ENCODE peak calls at places on chromosome 14, in five cellular contexts. L, W, U, P and G are unnamed samples.

GRCh38 chr14:105116451-105117256 is 51.4 kb upstream of the GPR132 start:
- DNase-seq in U (no peak), P (no peak), W (no peak), L (no peak), G (no peak)

GRCh38 chr14:90017371-90017770 is 44.4 kb upstream of the KCNK13 start:
- DNase-seq in L (no peak), U (no peak), W (no peak), P (no peak), G (no peak)

GRCh38 chr14:48417715-48418500 is 742.5 kb upstream of the MDGA2 start:
- DNase-seq in W (no peak), P (no peak), U (no peak), L (no peak), G (no peak)

GRCh38 chr14:66920196-66920595 is 269.0 kb upstream of the GARIN2 start:
- DNase-seq in L (no peak), U (no peak), W (no peak), P (no peak), G (no peak)

GRCh38 chr14:95901014-95901413 is 24.4 kb downstream of the TUNAR start:
- DNase-seq in P (no peak), L (no peak), U (no peak), W (no peak), G (no peak)

GRCh38 chr14:51386983-51387730 is 147.1 kb downstream of the TMX1 start:
- DNase-seq in L (no peak), P (no peak), W (no peak), U (no peak), G (no peak)

GRCh38 chr14:58353516-58354299 is 42.0 kb upstream of the TOMM20L start:
- DNase-seq in W (no peak), P (peak), U (no peak), L (no peak), G (no peak)

GRCh38 chr14:92339426-92339825 is 16.5 kb downstream of the SLC24A4 start:
- DNase-seq in P (no peak), U (no peak), W (no peak), L (no peak), G (no peak)

GRCh38 chr14:60647837-60648168 is 1.5 kb downstream of the SIX1 start:
- DNase-seq in P (no peak), U (peak), W (no peak), L (no peak), G (no peak)

GRCh38 chr14:48723841-48724495 is 862.2 kb downstream of the RPS29 start:
- DNase-seq in P (peak), L (no peak), W (no peak), U (no peak), G (no peak)

GRCh38 chr14:91140672-91141071 is 26.8 kb downstream of the DGLUCY start:
- DNase-seq in P (peak), W (no peak), L (peak), U (peak), G (no peak)

GRCh38 chr14:103230021-103230420 is 104.0 kb upstream of the EIF5 start:
- DNase-seq in L (no peak), W (no peak), P (no peak), U (no peak), G (no peak)

GRCh38 chr14:22614240-22614799 is 16.2 kb downstream of the ABHD4 start:
- DNase-seq in L (peak), U (peak), P (peak), W (no peak), G (no peak)

GRCh38 chr14:44589180-44589579 is 82.1 kb upstream of the FSCB start:
- DNase-seq in U (peak), L (no peak), P (peak), W (no peak), G (no peak)

GRCh38 chr14:22515961-22516360 is 73.1 kb downstream of the DAD1 start:
- DNase-seq in L (no peak), U (no peak), P (no peak), W (no peak), G (no peak)

GRCh38 chr14:77181124-77181602 is 435 bp upstream of the TMEM63C start:
- DNase-seq in L (no peak), U (no peak), W (no peak), P (no peak), G (no peak)

GRCh38 chr14:23518716-23519115 is 32.8 kb downstream of the ZFHX2 start:
- DNase-seq in W (no peak), U (no peak), L (no peak), P (no peak), G (no peak)

GRCh38 chr14:22319526-22320352 is 269.3 kb downstream of the DAD1 start:
- DNase-seq in U (peak), P (peak), L (peak), W (peak), G (no peak)

GRCh38 chr14:104925214-104925899 is 678 bp downstream of the PLD4 start:
- DNase-seq in L (no peak), P (no peak), W (no peak), U (no peak), G (no peak)

GRCh38 chr14:65002586-65003210 is 16.0 kb downstream of the FNTB start:
- DNase-seq in U (no peak), L (no peak), W (no peak), P (no peak), G (no peak)

GRCh38 chr14:30450620-30451019 is 108.3 kb upstream of the G2E3 start:
- DNase-seq in P (no peak), W (no peak), L (no peak), U (peak), G (no peak)

GRCh38 chr14:71749613-71750238 is 182.5 kb upstream of the RGS6 start:
- DNase-seq in P (no peak), W (no peak), U (no peak), L (no peak), G (no peak)

GRCh38 chr14:76050797-76051392 is 65.3 kb downstream of the IFT43 start:
- DNase-seq in U (peak), P (peak), W (peak), L (peak), G (peak)

GRCh38 chr14:55136868-55137785 is 8.1 kb downstream of the LGALS3 start:
- DNase-seq in L (peak), U (peak), P (no peak), W (no peak), G (no peak)

GRCh38 chr14:53599221-53599945 is 357.2 kb downstream of the BMP4 start:
- DNase-seq in L (no peak), U (no peak), P (no peak), W (no peak), G (no peak)

GRCh38 chr14:59507063-59507751 is 22.9 kb downstream of the JKAMP start:
- DNase-seq in L (peak), U (peak), W (peak), P (peak), G (peak)

GRCh38 chr14:76768201-76768656 is 7.0 kb downstream of the VASH1 start:
- DNase-seq in L (peak), W (no peak), P (no peak), U (no peak), G (no peak)

GRCh38 chr14:90815817-90816662 is at the start of gene TTC7B:
- DNase-seq in U (peak), P (peak), L (no peak), W (peak), G (no peak)

GRCh38 chr14:73393375-73393774 is 65.0 kb downstream of the NUMB start:
- DNase-seq in W (no peak), L (no peak), P (no peak), U (no peak), G (no peak)